ENCODE peak calls at places on chromosomes 11 and 22, in five cellular contexts. D is activated naive CD4-positive, alpha-beta T cell treated with anti-CD3 and anti-CD28 coated beads, Interleukin-2, amount 50 U/mL, for 16 hours; H is stimulated activated CD4-positive, alpha-beta T cell treated with anti-CD3 and anti-CD28 coated beads, Interleukin-1b, Interleukin-23, amount 100 ng/mL, for 4 hours; X is lower leg skin; W is PC-3. B is an unnamed sample.

GRCh38 chr11:118104491-118104890 is 17.7 kb upstream of the SMIM35 start:
- DNase-seq in D (no peak), H (no peak), W (no peak), X (no peak), B (no peak)

GRCh38 chr22:40294696-40295095 is 51.6 kb upstream of the ADSL start:
- DNase-seq in X (no peak), W (no peak), H (no peak), D (no peak), B (no peak)

GRCh38 chr11:65639623-65640482 is 2.0 kb downstream of the SIPA1 start:
- DNase-seq in H (no peak), X (no peak), W (no peak), D (no peak), B (peak)

GRCh38 chr11:121419839-121420238 is 32.3 kb upstream of the SORL1 start:
- DNase-seq in X (no peak), W (no peak), D (no peak), H (no peak), B (no peak)

GRCh38 chr11:65773784-65774411 is 6.9 kb downstream of the AP5B1 start:
- DNase-seq in H (no peak), W (no peak), D (no peak), X (peak), B (no peak)

GRCh38 chr22:29842740-29843139 is 4.7 kb upstream of the ASCC2 start:
- DNase-seq in H (no peak), X (no peak), D (no peak), W (peak), B (no peak)

GRCh38 chr11:28759311-28759710 is 651.1 kb downstream of the METTL15 start:
- DNase-seq in D (no peak), W (peak), X (no peak), H (no peak), B (no peak)

GRCh38 chr11:31535479-31535878 is 25.9 kb downstream of the ELP4 start:
- DNase-seq in W (no peak), D (no peak), H (no peak), X (no peak), B (no peak)

GRCh38 chr22:33328789-33329296 is 270.7 kb upstream of the SYN3 start:
- DNase-seq in D (no peak), H (no peak), X (no peak), W (no peak), B (no peak)

GRCh38 chr22:26172389-26172990 is 3.2 kb downstream of the SEZ6L start:
- DNase-seq in W (peak), D (no peak), H (no peak), X (no peak), B (no peak)

GRCh38 chr11:92550411-92550810 is 325.8 kb downstream of the FAT3 start:
- DNase-seq in W (no peak), X (no peak), H (no peak), D (no peak), B (no peak)

GRCh38 chr11:77346906-77347603 is 45.6 kb upstream of the GDPD4 start:
- DNase-seq in X (no peak), W (no peak), D (no peak), H (no peak), B (no peak)

GRCh38 chr11:118401151-118401879 is at the start of gene ATP5MG:
- DNase-seq in X (peak), W (peak), H (peak), D (peak), B (peak)